ENCODE peak calls at places on chromosome 22, in seven cellular contexts. P is GM23338, Q is OCI-LY7, A is AG09309, O is lower leg skin, L is ovary, F is BJ. X is an unnamed sample.

GRCh38 chr22:31046591-31047226 is 34.4 kb upstream of the SMTN start:
- DNase-seq in P (peak; percentile 14), Q (no peak), A (no peak), O (peak; percentile 89), L (peak; percentile 73), F (no peak), X (peak; percentile 28)

GRCh38 chr22:46299101-46299500 is 2.4 kb downstream of the GTSE1 start:
- DNase-seq in P (no peak), Q (no peak), A (no peak), O (no peak), L (no peak), F (no peak), X (no peak)

GRCh38 chr22:41589260-41589600 is 410 bp downstream of the PMM1 start:
- DNase-seq in P (peak; percentile 60), Q (peak; percentile 64), A (no peak), O (peak; percentile 90), L (no peak), F (no peak), X (no peak)

GRCh38 chr22:28674121-28674563 is 5.5 kb downstream of the TTC28 start:
- DNase-seq in P (no peak), Q (peak; percentile 74), A (no peak), O (no peak), L (no peak), F (peak; percentile 26), X (peak; percentile 33)

GRCh38 chr22:29625090-29625825 is 21.8 kb downstream of the NF2 start:
- DNase-seq in P (peak; percentile 61), Q (peak; percentile 60), A (peak; percentile 64), O (no peak), L (peak; percentile 63), F (peak; percentile 55), X (peak; percentile 90)

GRCh38 chr22:39384750-39385480 is 14.7 kb upstream of the TAB1 start:
- DNase-seq in P (peak; percentile 87), Q (peak; percentile 61), A (no peak), O (no peak), L (no peak), F (no peak), X (no peak)

GRCh38 chr22:20064140-20064480 is 15.9 kb upstream of the DGCR8 start:
- DNase-seq in P (no peak), Q (no peak), A (no peak), O (no peak), L (no peak), F (no peak), X (no peak)

GRCh38 chr22:25120093-25120561 is 79.5 kb upstream of the CRYBB3 start:
- DNase-seq in P (peak; percentile 59), Q (no peak), A (no peak), O (no peak), L (no peak), F (no peak), X (no peak)

GRCh38 chr22:29385748-29386147 is 2.6 kb downstream of the AP1B1 start:
- DNase-seq in P (no peak), Q (peak; percentile 93), A (no peak), O (no peak), L (no peak), F (no peak), X (no peak)

GRCh38 chr22:40491990-40492631 is 121.7 kb downstream of the SGSM3 start:
- DNase-seq in P (peak; percentile 30), Q (peak; percentile 91), A (no peak), O (no peak), L (no peak), F (no peak), X (no peak)

GRCh38 chr22:46287873-46288751 is 8.6 kb upstream of the GTSE1 start:
- DNase-seq in P (no peak), Q (peak; percentile 84), A (no peak), O (peak; percentile 87), L (no peak), F (no peak), X (no peak)

GRCh38 chr22:47795477-47796127 is 1033.2 kb downstream of the TBC1D22A start:
- DNase-seq in P (no peak), Q (no peak), A (no peak), O (peak; percentile 43), L (no peak), F (no peak), X (no peak)

DNA sequence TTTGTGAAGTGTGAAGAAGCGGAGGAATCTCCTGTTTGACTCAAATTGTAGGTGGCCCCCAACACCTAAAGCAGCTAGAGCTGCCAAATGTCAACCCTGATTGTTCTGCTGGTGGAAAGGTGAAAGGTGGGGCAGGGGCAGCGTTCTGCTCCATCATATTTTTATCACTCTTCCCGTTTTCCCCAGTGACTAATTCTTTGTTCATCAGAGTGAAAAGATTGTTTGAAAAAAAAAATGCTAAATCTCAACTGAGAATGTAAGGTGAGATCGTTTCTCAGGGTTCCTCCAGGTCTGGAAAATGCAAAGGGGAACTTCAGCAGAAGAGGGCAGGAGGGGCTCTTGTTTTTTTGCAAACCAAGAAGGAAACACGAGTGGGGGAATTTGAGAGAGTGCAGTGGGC is 137.7 kb downstream of the MN1 start:
- DNase-seq in P (no peak), Q (no peak), A (no peak), O (no peak), L (no peak), F (no peak), X (no peak)
- H3K4me3 ChIP-seq in P (no peak overlapping the region), Q (no peak overlapping the region), A (no peak overlapping the region), O (no peak overlapping the region), L (no peak overlapping the region), F (no peak overlapping the region), X (no peak overlapping the region)

GRCh38 chr22:21873619-21874018 is 6.2 kb upstream of the MAPK1 start:
- DNase-seq in P (no peak), Q (no peak), A (no peak), O (no peak), L (no peak), F (no peak), X (no peak)

GRCh38 chr22:21865041-21865440 is 2.4 kb downstream of the MAPK1 start:
- DNase-seq in P (no peak), Q (no peak), A (peak; percentile 71), O (no peak), L (no peak), F (peak; percentile 39), X (peak; percentile 83)

GRCh38 chr22:21867528-21868266 is at the start of gene MAPK1:
- DNase-seq in P (peak; percentile 94), Q (peak; percentile 93), A (peak; percentile 35), O (peak; percentile 98), L (peak; percentile 94), F (peak; percentile 31), X (peak; percentile 97)

GRCh38 chr22:21866821-21867527 is 471 bp downstream of the MAPK1 start:
- DNase-seq in P (peak; percentile 44), Q (peak; percentile 43), A (no peak), O (peak; percentile 87), L (peak; percentile 52), F (no peak), X (peak; percentile 38)

DNA sequence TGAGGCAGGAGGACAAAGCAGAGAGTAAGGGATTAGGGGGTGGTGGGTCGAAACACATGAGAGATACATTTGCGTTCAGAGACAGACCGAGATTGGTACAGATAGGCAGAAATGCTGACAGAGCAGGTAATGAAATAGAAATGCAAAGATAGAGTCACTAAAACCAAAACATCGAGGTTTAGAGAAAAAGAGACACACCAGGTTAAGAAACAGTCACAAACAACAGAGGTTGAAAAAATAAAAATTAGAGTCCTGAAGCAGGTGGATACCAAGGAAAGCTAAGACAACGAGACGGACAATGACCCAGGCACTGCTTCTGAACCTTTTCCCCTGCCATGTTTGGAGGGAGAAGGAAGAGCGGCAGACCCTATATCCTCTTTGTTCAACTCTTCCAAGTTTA is 1.2 kb upstream of the MAPK1 start:
- DNase-seq in P (no peak), Q (no peak), A (no peak), O (no peak), L (no peak), F (no peak), X (no peak)
- H3K4me3 ChIP-seq in P (peak overlapping the region; percentile 93), Q (peak overlapping the region; percentile 99), A (no peak overlapping the region), O (no peak overlapping the region), L (no peak overlapping the region), F (no peak overlapping the region), X (no peak overlapping the region)

DNA sequence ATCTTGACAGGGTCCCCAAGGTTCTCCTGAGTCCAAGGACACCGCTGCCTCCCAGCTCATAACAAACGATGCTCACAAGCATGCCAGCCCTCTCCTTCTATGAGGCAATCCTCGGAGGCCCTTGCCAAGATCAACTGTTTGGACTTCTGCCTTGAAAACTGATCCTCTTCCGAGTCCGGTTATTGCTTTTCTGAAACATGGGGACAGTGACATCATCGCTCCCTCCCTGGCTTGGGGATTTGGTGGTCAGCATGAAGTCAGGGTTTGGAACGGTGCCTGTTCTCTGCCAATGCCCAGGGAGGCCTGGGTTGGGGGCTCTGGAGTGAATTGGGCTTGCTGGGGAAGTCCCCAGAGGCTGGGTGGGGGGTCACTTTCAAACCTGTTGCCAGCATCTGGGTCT is 149.3 kb downstream of the FBXO7 start:
- DNase-seq in P (no peak), Q (no peak), A (peak; percentile 74), O (peak; percentile 94), L (peak; percentile 76), F (peak; percentile 80), X (peak; percentile 92)
- H3K4me3 ChIP-seq in P (no peak overlapping the region), Q (no peak overlapping the region), A (no peak overlapping the region), O (no peak overlapping the region), L (no peak overlapping the region), F (no peak overlapping the region), X (no peak overlapping the region)

GRCh38 chr22:49481651-49482399 is 345.8 kb downstream of the BRD1 start:
- DNase-seq in P (no peak), Q (no peak), A (no peak), O (peak; percentile 75), L (no peak), F (no peak), X (no peak)
- H3K4me3 ChIP-seq in P (no peak overlapping the region), Q (no peak overlapping the region), A (no peak overlapping the region), O (no peak overlapping the region), L (no peak overlapping the region), F (no peak overlapping the region), X (no peak overlapping the region)

GRCh38 chr22:17972385-17973181 is 51.8 kb downstream of the MICAL3 start:
- DNase-seq in P (peak; percentile 76), Q (no peak), A (no peak), O (no peak), L (peak; percentile 60), F (no peak), X (peak; percentile 84)
- H3K4me3 ChIP-seq in P (peak overlapping the region; percentile 20), Q (no peak overlapping the region), A (no peak overlapping the region), O (no peak overlapping the region), L (no peak overlapping the region), F (no peak overlapping the region), X (no peak overlapping the region)

GRCh38 chr22:22485524-22485923 is 23.0 kb downstream of the ZNF280B start:
- DNase-seq in P (no peak), Q (no peak), A (no peak), O (no peak), L (no peak), F (no peak), X (no peak)

GRCh38 chr22:22487059-22487458 is 21.5 kb downstream of the ZNF280B start:
- DNase-seq in P (no peak), Q (no peak), A (no peak), O (no peak), L (no peak), F (no peak), X (no peak)

GRCh38 chr22:22486132-22486899 is 22.2 kb downstream of the ZNF280B start:
- DNase-seq in P (no peak), Q (no peak), A (no peak), O (no peak), L (no peak), F (no peak), X (no peak)

GRCh38 chr22:22487869-22488597 is 20.5 kb downstream of the ZNF280B start:
- DNase-seq in P (no peak), Q (no peak), A (no peak), O (no peak), L (no peak), F (no peak), X (no peak)

GRCh38 chr22:22488736-22489135 is 19.8 kb downstream of the ZNF280B start:
- DNase-seq in P (no peak), Q (no peak), A (no peak), O (no peak), L (no peak), F (no peak), X (no peak)
- H3K4me3 ChIP-seq in P (no peak overlapping the region), Q (no peak overlapping the region), A (no peak overlapping the region), O (no peak overlapping the region), L (no peak overlapping the region), F (no peak overlapping the region), X (no peak overlapping the region)